ENCODE peak calls at places on chromosomes 13 and 19, in six cellular contexts. F, D, A, S, T and M are unnamed samples.
A peak's percentile ranks its signal among the peaks of the same experiment; 100 is the strongest.

GRCh38 chr13:113791761-113792160 is 32.7 kb downstream of the TMEM255B start:
- DNase-seq in T (no peak), F (no peak), A (no peak), D (no peak), S (no peak), M (no peak)

GRCh38 chr19:19324059-19324755 is 3.6 kb downstream of the MAU2 start:
- DNase-seq in F (no peak), S (no peak), T (no peak), A (no peak), D (no peak), M (no peak)

GRCh38 chr13:42574435-42575311 is 721 bp downstream of the TNFSF11 start:
- DNase-seq in F (peak; percentile 43), D (peak; percentile 13), T (no peak), S (no peak), A (peak; percentile 14), M (no peak)

GRCh38 chr13:92196566-92197256 is 798.3 kb downstream of the GPC5 start:
- DNase-seq in A (peak; percentile 8), F (no peak), S (no peak), D (no peak), T (no peak), M (peak; percentile 2)

GRCh38 chr19:18669524-18669817 is 14.0 kb upstream of the CRTC1 start:
- DNase-seq in F (no peak), S (no peak), T (no peak), D (no peak), A (peak; percentile 40), M (peak; percentile 72)

GRCh38 chr13:97258801-97259200 is 36.7 kb downstream of the MBNL2 start:
- DNase-seq in D (peak; percentile 42), F (no peak), A (peak; percentile 66), T (no peak), S (no peak), M (peak; percentile 64)

GRCh38 chr19:40623403-40624239 is 22.5 kb downstream of the LTBP4 start:
- DNase-seq in D (peak; percentile 99), A (peak; percentile 69), F (peak; percentile 97), S (no peak), T (peak; percentile 76), M (peak; percentile 18)

GRCh38 chr13:97380696-97381095 is 53.3 kb upstream of the RAP2A start:
- DNase-seq in F (no peak), S (no peak), T (no peak), D (no peak), A (no peak), M (no peak)

GRCh38 chr19:53531457-53531856 is 6.5 kb upstream of the ZNF331 start:
- DNase-seq in S (no peak), A (no peak), T (no peak), D (no peak), F (no peak), M (no peak)

GRCh38 chr19:19170053-19170945 is at the start of gene MEF2B:
- DNase-seq in F (peak; percentile 94), A (peak; percentile 71), T (peak; percentile 61), D (peak; percentile 89), S (peak; percentile 74), M (peak; percentile 30)

GRCh38 chr19:2274937-2275535 is 6.9 kb downstream of the PEAK3 start:
- DNase-seq in T (no peak), F (peak; percentile 82), S (no peak), A (peak; percentile 79), D (peak; percentile 89), M (peak; percentile 64)

DNA sequence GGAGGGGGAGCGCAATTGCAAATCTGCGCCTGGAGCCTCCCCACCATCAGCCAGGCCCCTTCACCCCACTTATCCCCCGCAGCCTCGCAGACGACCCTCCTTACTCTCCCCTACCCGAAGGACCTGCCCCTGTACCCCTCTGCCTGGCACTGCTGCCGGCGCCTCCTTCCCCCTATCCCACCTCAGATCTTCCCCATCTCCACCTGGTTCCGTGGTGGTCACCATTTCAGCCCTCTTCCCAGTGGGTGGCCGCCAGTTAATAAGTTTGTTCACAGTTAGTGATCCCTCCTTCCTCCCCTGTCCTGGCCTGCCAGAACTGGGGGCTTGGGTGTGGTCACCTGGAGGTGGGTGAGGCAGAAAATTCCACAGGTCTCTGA is 397 bp downstream of the SLC44A2 start:
- DNase-seq in T (no peak), D (peak; percentile 28), A (no peak), F (no peak), S (no peak), M (no peak)
- H3K23ac ChIP-seq in T (no peak overlapping the region), D (peak overlapping the region; percentile 80), A (peak overlapping the region; percentile 83), F (no peak overlapping the region), S (peak overlapping the region; percentile 93), M (peak overlapping the region; percentile 45)

GRCh38 chr13:30843548-30843947 is 62.5 kb upstream of the MEDAG start:
- DNase-seq in S (no peak), D (no peak), T (no peak), F (no peak), A (no peak), M (no peak)
- H3K23ac ChIP-seq in S (no peak overlapping the region), D (no peak overlapping the region), T (peak overlapping the region; percentile 98), F (no peak overlapping the region), A (no peak overlapping the region), M (peak overlapping the region; percentile 68)

DNA sequence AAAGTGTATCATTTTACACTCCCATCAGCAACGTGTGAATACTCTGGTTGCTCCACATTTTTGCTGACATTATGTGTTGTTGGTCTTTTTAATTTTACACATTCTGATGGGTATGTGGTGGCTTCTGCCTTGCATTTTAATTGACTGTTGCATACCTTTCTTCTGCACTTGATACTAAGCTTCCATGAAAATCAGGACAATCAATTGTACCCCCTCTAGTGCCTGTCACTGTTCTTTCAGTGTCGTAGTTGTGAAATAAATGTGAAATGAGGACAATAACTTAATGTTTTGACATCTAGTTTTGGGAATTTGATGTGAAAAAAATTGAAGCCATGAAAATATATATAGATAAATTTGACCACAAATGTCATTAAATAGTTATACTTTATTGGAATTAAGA is 6.7 kb downstream of the IFT88 start:
- DNase-seq in S (no peak), T (no peak), D (no peak), F (no peak), A (no peak), M (no peak)
- H3K23ac ChIP-seq in S (no peak overlapping the region), T (no peak overlapping the region), D (no peak overlapping the region), F (no peak overlapping the region), A (no peak overlapping the region), M (no peak overlapping the region)

GRCh38 chr13:45540864-45541263 is 74.7 kb downstream of the ERICH6B start:
- DNase-seq in A (no peak), F (no peak), D (no peak), S (no peak), T (no peak), M (no peak)
- H3K23ac ChIP-seq in A (no peak overlapping the region), F (no peak overlapping the region), D (no peak overlapping the region), S (no peak overlapping the region), T (no peak overlapping the region), M (no peak overlapping the region)